ENCODE peak calls at places on chromosomes 2 and 18, in seven cellular contexts. P is H7, U is cardiac fibroblast, C is HTR-8/SVneo, A is amniotic stem cell, R is sigmoid colon, O is A172. J is an unnamed sample.

GRCh38 chr18:47627030-47627429 is 303.4 kb downstream of the SMAD2 start:
- DNase-seq in U (no peak), O (no peak), C (no peak), A (no peak), R (no peak), P (no peak), J (no peak)

GRCh38 chr2:168849610-168850009 is 40.6 kb downstream of the SPC25 start:
- DNase-seq in R (no peak), A (no peak), P (peak; percentile 36), C (peak; percentile 20), O (peak; percentile 16), U (peak; percentile 83), J (no peak)

GRCh38 chr2:197174539-197175094 is 136.0 kb downstream of the ANKRD44 start:
- DNase-seq in C (no peak), R (no peak), P (no peak), U (no peak), A (no peak), O (peak; percentile 63), J (no peak)

GRCh38 chr2:141137121-141137693 is 993.6 kb downstream of the LRP1B start:
- DNase-seq in O (no peak), A (no peak), P (no peak), R (no peak), U (peak; percentile 0), C (no peak), J (no peak)

GRCh38 chr2:27152102-27152795 is 3.4 kb downstream of the TCF23 start:
- DNase-seq in C (no peak), U (no peak), O (no peak), R (no peak), A (no peak), P (peak; percentile 74), J (no peak)

GRCh38 chr2:177783835-177784448 is 288.6 kb downstream of the PDE11A start:
- DNase-seq in O (no peak), U (peak; percentile 70), R (no peak), P (no peak), C (no peak), A (no peak), J (no peak)

GRCh38 chr2:172079838-172080640 is 5.3 kb upstream of the DLX1 start:
- DNase-seq in C (peak; percentile 35), U (no peak), O (peak; percentile 47), A (no peak), P (peak; percentile 57), R (no peak), J (no peak)

GRCh38 chr2:8412586-8412985 is 269.3 kb upstream of the ID2 start:
- DNase-seq in U (peak; percentile 59), A (no peak), O (no peak), P (no peak), C (no peak), R (peak; percentile 72), J (peak; percentile 70)

GRCh38 chr2:3300224-3300623 is 77.4 kb downstream of the EIPR1 start:
- DNase-seq in P (peak; percentile 62), A (no peak), R (no peak), O (no peak), C (no peak), U (no peak), J (no peak)

GRCh38 chr2:72778410-72778809 is 47.4 kb downstream of the EXOC6B start:
- DNase-seq in C (no peak), P (no peak), A (no peak), O (peak; percentile 65), U (peak; percentile 74), R (no peak), J (no peak)

GRCh38 chr2:234496835-234497591 is at the start of gene ARL4C:
- DNase-seq in C (peak; percentile 65), P (peak; percentile 97), O (peak; percentile 56), U (peak; percentile 78), R (peak; percentile 80), A (peak; percentile 24), J (peak; percentile 66)

GRCh38 chr2:241391892-241392665 is 36.0 kb downstream of the FARP2 start:
- DNase-seq in C (peak; percentile 11), R (no peak), O (no peak), P (peak; percentile 61), A (no peak), U (peak; percentile 60), J (peak; percentile 66)

GRCh38 chr18:47771922-47772321 is 158.5 kb downstream of the SMAD2 start:
- DNase-seq in O (no peak), U (no peak), C (no peak), A (no peak), P (no peak), R (no peak), J (no peak)

GRCh38 chr18:8188196-8188595 is 421.0 kb upstream of the RAB12 start:
- DNase-seq in R (no peak), A (no peak), O (peak; percentile 35), U (peak; percentile 32), P (no peak), C (no peak), J (no peak)

GRCh38 chr2:109208071-109208950 is 79.3 kb downstream of the SH3RF3 start:
- DNase-seq in C (peak; percentile 26), P (peak; percentile 71), U (no peak), R (no peak), O (no peak), A (no peak), J (no peak)

GRCh38 chr2:158931577-158931976 is 36.9 kb upstream of the TANC1 start:
- DNase-seq in A (peak; percentile 33), R (no peak), C (peak; percentile 51), P (no peak), O (peak; percentile 58), U (peak; percentile 65), J (no peak)

GRCh38 chr2:6845312-6845711 is 20.4 kb downstream of the CMPK2 start:
- DNase-seq in R (no peak), O (peak; percentile 30), P (no peak), A (no peak), U (peak; percentile 31), C (no peak), J (no peak)

GRCh38 chr2:6917761-6918421 is 679 bp downstream of the RNF144A start:
- DNase-seq in U (no peak), C (no peak), O (no peak), A (no peak), R (no peak), P (no peak), J (no peak)

GRCh38 chr2:168851674-168852320 is 38.4 kb downstream of the SPC25 start:
- DNase-seq in U (peak; percentile 80), P (no peak), R (no peak), O (peak; percentile 76), C (peak; percentile 41), A (no peak), J (no peak)

GRCh38 chr2:111986116-111986900 is 68.8 kb upstream of the TMEM87B start:
- DNase-seq in O (peak; percentile 56), U (no peak), P (no peak), C (no peak), A (no peak), R (no peak), J (no peak)

GRCh38 chr2:232882085-232882484 is 12.0 kb downstream of the SNORC start:
- DNase-seq in P (peak; percentile 40), C (no peak), O (no peak), A (no peak), R (no peak), U (no peak), J (no peak)

GRCh38 chr2:7019191-7019590 is 102.0 kb downstream of the RNF144A start:
- DNase-seq in C (no peak), R (no peak), O (no peak), U (no peak), A (no peak), P (no peak), J (no peak)

GRCh38 chr2:240803191-240803590 is 16.8 kb downstream of the KIF1A start:
- DNase-seq in R (no peak), U (no peak), C (no peak), A (no peak), P (peak; percentile 17), O (no peak), J (no peak)

GRCh38 chr2:70974592-70974991 is 3.8 kb upstream of the ANKRD53 start:
- DNase-seq in A (no peak), O (no peak), R (no peak), U (no peak), C (no peak), P (peak; percentile 16), J (no peak)

GRCh38 chr18:24227976-24228660 is 89.3 kb downstream of the CABYR start:
- DNase-seq in R (no peak), A (no peak), O (peak; percentile 86), C (no peak), U (peak; percentile 51), P (peak; percentile 9), J (no peak)

GRCh38 chr18:9765505-9765904 is 57.4 kb downstream of the RAB31 start:
- DNase-seq in A (no peak), C (no peak), O (no peak), P (no peak), R (no peak), U (no peak), J (no peak)

GRCh38 chr18:9690418-9691178 is 17.5 kb upstream of the RAB31 start:
- DNase-seq in R (no peak), O (no peak), P (no peak), C (no peak), A (no peak), U (no peak), J (no peak)

GRCh38 chr18:28116461-28116860 is 60.5 kb downstream of the CDH2 start:
- DNase-seq in R (no peak), A (no peak), U (no peak), C (no peak), P (no peak), O (no peak), J (no peak)

GRCh38 chr2:190213441-190214335 is 105.9 kb downstream of the HIBCH start:
- DNase-seq in U (no peak), A (no peak), R (no peak), O (peak; percentile 22), P (no peak), C (no peak), J (no peak)

GRCh38 chr2:151971301-151972072 is 127.4 kb downstream of the CACNB4 start:
- DNase-seq in P (no peak), U (no peak), R (no peak), C (no peak), O (no peak), A (no peak), J (no peak)

GRCh38 chr2:217612920-217613319 is 389.9 kb downstream of the TNS1 start:
- DNase-seq in P (no peak), C (no peak), U (no peak), O (no peak), A (no peak), R (no peak), J (no peak)

GRCh38 chr2:196927318-196928225 is 1.1 kb upstream of the PGAP1 start:
- DNase-seq in R (no peak), U (peak; percentile 79), A (peak; percentile 10), P (no peak), O (peak; percentile 50), C (no peak), J (peak; percentile 50)

GRCh38 chr18:22639626-22640025 is 221.9 kb upstream of the CTAGE1 start:
- DNase-seq in C (no peak), A (no peak), U (peak; percentile 55), R (no peak), P (no peak), O (no peak), J (no peak)

GRCh38 chr2:227623225-227623624 is 5.9 kb downstream of the SCYGR4 start:
- DNase-seq in O (peak; percentile 70), C (peak; percentile 20), R (no peak), P (no peak), U (peak; percentile 71), A (peak; percentile 7), J (no peak)